ENCODE peak calls at places on chromosomes 3 and 15, in ten cellular contexts. T, E, C, L, Q, W, F, X, P and H are unnamed samples.

GRCh38 chr15:38843736-38844590 is 279.3 kb upstream of the RASGRP1 start:
- DNase-seq in C (no peak), F (no peak), W (no peak), P (no peak), Q (no peak), L (peak; percentile 61), T (no peak), X (no peak), E (no peak), H (no peak)

GRCh38 chr3:83224101-83224868 is 1462.8 kb upstream of the GBE1 start:
- DNase-seq in F (no peak), X (no peak), W (no peak), P (no peak), L (peak; percentile 74), T (no peak), E (no peak), C (no peak), Q (no peak), H (no peak)

GRCh38 chr3:4754180-4755086 is 224.8 kb upstream of the BHLHE40 start:
- DNase-seq in Q (no peak), L (no peak), P (no peak), E (no peak), T (no peak), F (no peak), W (no peak), C (no peak), X (no peak), H (no peak)

GRCh38 chr3:42698216-42698910 is 4.2 kb downstream of the HHATL start:
- DNase-seq in F (no peak), T (no peak), L (no peak), E (no peak), X (no peak), Q (peak; percentile 11), W (no peak), P (no peak), C (peak; percentile 13), H (no peak)

GRCh38 chr3:52281980-52282801 is 3.7 kb upstream of the WDR82 start:
- DNase-seq in C (peak; percentile 70), T (no peak), Q (no peak), X (no peak), W (no peak), P (no peak), E (no peak), F (no peak), L (peak; percentile 14), H (no peak)

GRCh38 chr3:47715928-47716327 is 65.8 kb downstream of the SMARCC1 start:
- DNase-seq in X (no peak), E (no peak), F (no peak), P (no peak), T (peak; percentile 39), L (peak; percentile 86), Q (no peak), W (no peak), C (peak; percentile 65), H (no peak)

GRCh38 chr15:32706704-32707103 is 11.1 kb upstream of the GREM1 start:
- DNase-seq in F (no peak), Q (no peak), C (no peak), E (no peak), L (peak; percentile 70), X (no peak), T (peak; percentile 65), W (no peak), P (no peak), H (no peak)

GRCh38 chr3:115862824-115863223 is 239.5 kb downstream of the GAP43 start:
- DNase-seq in P (peak; percentile 27), W (no peak), F (no peak), Q (no peak), X (no peak), C (no peak), E (no peak), L (no peak), T (no peak), H (peak; percentile 16)

GRCh38 chr3:42094992-42095391 is 3.8 kb downstream of the TRAK1 start:
- DNase-seq in L (no peak), C (no peak), F (no peak), X (no peak), T (no peak), E (no peak), P (no peak), Q (no peak), W (no peak), H (no peak)

GRCh38 chr3:45567730-45568172 is 26.8 kb upstream of the LIMD1 start:
- DNase-seq in L (no peak), Q (no peak), X (no peak), F (no peak), P (no peak), C (peak; percentile 64), T (no peak), E (no peak), W (no peak), H (no peak)

GRCh38 chr15:42786978-42787377 is 50.0 kb upstream of the CDAN1 start:
- DNase-seq in E (no peak), C (no peak), L (no peak), Q (no peak), T (no peak), P (no peak), F (no peak), X (no peak), W (no peak), H (no peak)

GRCh38 chr15:42785569-42785968 is 48.6 kb upstream of the CDAN1 start:
- DNase-seq in C (no peak), X (no peak), E (no peak), L (no peak), P (no peak), W (no peak), F (no peak), Q (no peak), T (no peak), H (no peak)

GRCh38 chr15:42784705-42785104 is 47.8 kb upstream of the CDAN1 start:
- DNase-seq in Q (no peak), X (no peak), P (peak; percentile 4), T (no peak), E (no peak), L (no peak), C (no peak), W (no peak), F (no peak), H (no peak)

GRCh38 chr15:42788725-42789124 is 51.8 kb upstream of the CDAN1 start:
- DNase-seq in C (no peak), P (no peak), Q (no peak), F (no peak), T (no peak), L (no peak), X (no peak), W (no peak), E (no peak), H (no peak)
- TF ChIP-seq CTCF in C (no peak), P (no peak), Q (no peak), F (no peak), T (no peak), L (no peak), X (no peak), W (no peak), E (no peak), H (no peak)

GRCh38 chr3:33855884-33856546 is 57.6 kb downstream of the PDCD6IP start:
- DNase-seq in X (no peak), E (no peak), L (peak; percentile 28), W (no peak), F (no peak), C (no peak), T (no peak), P (no peak), Q (no peak), H (no peak)
- H3K27ac ChIP-seq in X (no peak overlapping the region), E (no peak overlapping the region), L (peak overlapping the region; percentile 6), W (peak overlapping the region; percentile 53), F (no peak overlapping the region), C (no peak overlapping the region), T (no peak overlapping the region), P (no peak overlapping the region), Q (no peak overlapping the region), H (no peak overlapping the region)

GRCh38 chr15:45892182-45892581 is 257.4 kb downstream of the SQOR start:
- DNase-seq in F (no peak), L (no peak), W (no peak), P (no peak), C (no peak), T (peak; percentile 48), Q (no peak), E (no peak), X (no peak), H (no peak)
- TF ChIP-seq CTCF in F (no peak), L (no peak), W (no peak), P (no peak), C (no peak), T (no peak), Q (no peak), E (no peak), X (no peak), H (no peak)

DNA sequence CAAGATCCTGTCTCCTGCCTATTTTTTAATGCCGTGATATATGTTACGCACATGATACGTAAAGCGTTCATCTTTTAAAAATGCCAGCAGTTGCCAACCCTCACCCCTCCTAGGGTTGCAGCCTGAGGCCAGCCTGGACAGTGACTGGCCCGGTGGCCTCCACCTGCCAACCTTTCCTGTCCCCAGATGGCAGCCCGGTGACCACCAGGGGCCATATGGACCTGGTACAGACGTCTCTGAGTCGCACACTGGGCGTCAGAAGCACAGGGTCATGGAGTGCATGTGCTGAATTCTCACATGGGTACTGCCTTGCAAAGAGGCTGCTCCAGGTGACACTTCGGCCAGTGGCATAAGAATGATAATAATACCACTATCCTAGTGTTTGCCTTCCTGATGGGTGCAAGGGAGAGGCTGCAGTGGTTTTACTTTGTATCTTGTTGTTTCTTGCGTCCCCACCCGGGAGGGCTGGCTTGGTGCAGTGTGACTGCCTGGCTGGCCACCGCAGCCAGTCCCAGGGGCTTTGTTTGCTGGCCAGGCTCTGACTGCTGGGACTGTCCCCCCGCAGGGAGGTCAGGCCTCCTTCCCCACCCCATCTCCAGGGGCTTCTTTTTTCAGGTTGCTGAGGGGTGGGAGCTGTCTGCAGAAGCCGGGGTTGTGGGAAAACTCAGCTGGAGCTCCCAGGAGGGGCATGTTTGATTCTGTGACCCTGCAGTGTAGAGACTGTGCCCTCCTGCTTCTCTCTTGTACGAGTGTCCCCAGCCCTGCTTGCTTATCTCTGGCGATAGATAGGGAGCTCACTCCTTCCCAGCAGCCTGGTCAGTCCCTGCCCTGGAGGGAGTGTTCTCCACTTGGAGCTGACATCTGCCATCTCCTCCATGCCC is 16.9 kb downstream of the FBLN2 start:
- DNase-seq in L (no peak), W (peak; percentile 39), F (peak; percentile 14), E (no peak), Q (no peak), P (peak; percentile 41), C (no peak), T (no peak), X (no peak), H (no peak)
- H3K27ac ChIP-seq in L (no peak overlapping the region), W (no peak overlapping the region), F (peak overlapping the region; percentile 56), E (no peak overlapping the region), Q (peak overlapping the region; percentile 63), P (no peak overlapping the region), C (no peak overlapping the region), T (no peak overlapping the region), X (no peak overlapping the region), H (no peak overlapping the region)

DNA sequence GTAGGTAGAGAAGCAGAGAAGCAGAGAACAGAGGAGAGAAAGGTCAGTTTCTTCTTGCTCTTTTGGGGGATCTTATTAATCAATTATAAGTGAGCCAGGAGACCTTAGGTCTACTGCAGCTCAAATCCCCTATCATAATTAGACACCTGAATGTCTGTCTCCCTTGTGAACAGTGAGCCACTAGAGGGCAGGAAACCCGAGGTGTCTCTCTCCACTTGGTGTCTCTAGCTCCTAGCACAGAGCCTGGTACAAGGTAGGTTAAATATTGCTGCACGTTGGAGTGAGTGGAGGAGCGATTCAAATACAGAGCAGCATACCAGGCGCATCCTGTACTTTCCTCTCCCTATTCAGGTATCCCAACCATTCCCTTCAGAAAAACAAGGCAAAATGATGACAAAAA is 2.0 kb upstream of the ST8SIA2 start:
- DNase-seq in W (no peak), C (no peak), E (no peak), Q (no peak), F (no peak), L (peak; percentile 50), T (peak; percentile 53), X (no peak), P (peak; percentile 62), H (peak; percentile 71)
- TF ChIP-seq CTCF in W (peak; percentile 46), C (peak; percentile 11), E (no peak), Q (no peak), F (peak; percentile 61), L (peak; percentile 80), T (peak; percentile 77), X (no peak), P (peak; percentile 57), H (peak; percentile 72)